ENCODE peak calls at places on chromosomes 7 and 10, in ten cellular contexts. One of them, this sample, is unnamed.

GRCh38 chr7:113062499-113062898 is 24.1 kb downstream of the GPR85 start:
- DNase-seq in MCF 10A: no peak
- DNase-seq in activated CD4-positive, alpha-beta T cell treated with anti-CD3 and anti-CD28 coated beads, Interleukin-2, amount 10 ng/mL, durations not matched to agents 7 days and 5 days: no peak
- DNase-seq in fibroblast of lung: no peak
- DNase-seq in HS-5: no peak
- DNase-seq in Karpas-422: no peak
- DNase-seq in epithelial cell of esophagus: no peak
- DNase-seq in GM23338: no peak
- DNase-seq in RWPE1: no peak
- DNase-seq in stimulated activated CD4-positive, alpha-beta T cell treated with anti-CD3 and anti-CD28 coated beads, TNF-alpha, amount 100 ng/mL, for 1 hour: no peak
- DNase-seq in this sample: no peak

GRCh38 chr7:32161708-32162107 is 91.5 kb upstream of the PDE1C start:
- DNase-seq in Karpas-422: no peak
- DNase-seq in epithelial cell of esophagus: no peak
- DNase-seq in GM23338: no peak
- DNase-seq in stimulated activated CD4-positive, alpha-beta T cell treated with anti-CD3 and anti-CD28 coated beads, TNF-alpha, amount 100 ng/mL, for 1 hour: no peak
- DNase-seq in activated CD4-positive, alpha-beta T cell treated with anti-CD3 and anti-CD28 coated beads, Interleukin-2, amount 10 ng/mL, durations not matched to agents 7 days and 5 days: no peak
- DNase-seq in MCF 10A: peak
- DNase-seq in fibroblast of lung: peak
- DNase-seq in HS-5: peak
- DNase-seq in RWPE1: no peak
- DNase-seq in this sample: no peak

GRCh38 chr7:1329261-1329660 is 96.6 kb downstream of the UNCX start:
- DNase-seq in HS-5: no peak
- DNase-seq in MCF 10A: no peak
- DNase-seq in epithelial cell of esophagus: no peak
- DNase-seq in GM23338: no peak
- DNase-seq in RWPE1: no peak
- DNase-seq in Karpas-422: no peak
- DNase-seq in fibroblast of lung: no peak
- DNase-seq in activated CD4-positive, alpha-beta T cell treated with anti-CD3 and anti-CD28 coated beads, Interleukin-2, amount 10 ng/mL, durations not matched to agents 7 days and 5 days: no peak
- DNase-seq in stimulated activated CD4-positive, alpha-beta T cell treated with anti-CD3 and anti-CD28 coated beads, TNF-alpha, amount 100 ng/mL, for 1 hour: no peak
- DNase-seq in this sample: no peak

GRCh38 chr10:60660625-60661024 is 117.7 kb upstream of the CDK1 start:
- DNase-seq in activated CD4-positive, alpha-beta T cell treated with anti-CD3 and anti-CD28 coated beads, Interleukin-2, amount 10 ng/mL, durations not matched to agents 7 days and 5 days: no peak
- DNase-seq in HS-5: no peak
- DNase-seq in Karpas-422: no peak
- DNase-seq in RWPE1: no peak
- DNase-seq in MCF 10A: no peak
- DNase-seq in epithelial cell of esophagus: no peak
- DNase-seq in stimulated activated CD4-positive, alpha-beta T cell treated with anti-CD3 and anti-CD28 coated beads, TNF-alpha, amount 100 ng/mL, for 1 hour: no peak
- DNase-seq in fibroblast of lung: no peak
- DNase-seq in GM23338: no peak
- DNase-seq in this sample: no peak

GRCh38 chr7:54812747-54813146 is 53.7 kb upstream of the SEC61G start:
- DNase-seq in GM23338: no peak
- DNase-seq in MCF 10A: no peak
- DNase-seq in epithelial cell of esophagus: no peak
- DNase-seq in stimulated activated CD4-positive, alpha-beta T cell treated with anti-CD3 and anti-CD28 coated beads, TNF-alpha, amount 100 ng/mL, for 1 hour: no peak
- DNase-seq in activated CD4-positive, alpha-beta T cell treated with anti-CD3 and anti-CD28 coated beads, Interleukin-2, amount 10 ng/mL, durations not matched to agents 7 days and 5 days: no peak
- DNase-seq in fibroblast of lung: no peak
- DNase-seq in HS-5: no peak
- DNase-seq in Karpas-422: no peak
- DNase-seq in RWPE1: no peak
- DNase-seq in this sample: no peak

GRCh38 chr10:92845926-92846325 is 2.4 kb upstream of the EXOC6 start:
- DNase-seq in fibroblast of lung: no peak
- DNase-seq in stimulated activated CD4-positive, alpha-beta T cell treated with anti-CD3 and anti-CD28 coated beads, TNF-alpha, amount 100 ng/mL, for 1 hour: no peak
- DNase-seq in epithelial cell of esophagus: no peak
- DNase-seq in RWPE1: no peak
- DNase-seq in Karpas-422: no peak
- DNase-seq in activated CD4-positive, alpha-beta T cell treated with anti-CD3 and anti-CD28 coated beads, Interleukin-2, amount 10 ng/mL, durations not matched to agents 7 days and 5 days: no peak
- DNase-seq in GM23338: no peak
- DNase-seq in HS-5: no peak
- DNase-seq in MCF 10A: no peak
- DNase-seq in this sample: no peak

GRCh38 chr7:158779061-158779992 is 50.0 kb downstream of the ESYT2 start:
- DNase-seq in RWPE1: no peak
- DNase-seq in MCF 10A: no peak
- DNase-seq in fibroblast of lung: no peak
- DNase-seq in stimulated activated CD4-positive, alpha-beta T cell treated with anti-CD3 and anti-CD28 coated beads, TNF-alpha, amount 100 ng/mL, for 1 hour: no peak
- DNase-seq in epithelial cell of esophagus: no peak
- DNase-seq in HS-5: no peak
- DNase-seq in activated CD4-positive, alpha-beta T cell treated with anti-CD3 and anti-CD28 coated beads, Interleukin-2, amount 10 ng/mL, durations not matched to agents 7 days and 5 days: no peak
- DNase-seq in GM23338: no peak
- DNase-seq in Karpas-422: no peak
- DNase-seq in this sample: no peak

GRCh38 chr7:143504937-143505297 is 27.2 kb downstream of the TAS2R41 start:
- DNase-seq in MCF 10A: no peak
- DNase-seq in RWPE1: no peak
- DNase-seq in fibroblast of lung: peak
- DNase-seq in stimulated activated CD4-positive, alpha-beta T cell treated with anti-CD3 and anti-CD28 coated beads, TNF-alpha, amount 100 ng/mL, for 1 hour: no peak
- DNase-seq in HS-5: no peak
- DNase-seq in GM23338: peak
- DNase-seq in epithelial cell of esophagus: no peak
- DNase-seq in Karpas-422: peak
- DNase-seq in activated CD4-positive, alpha-beta T cell treated with anti-CD3 and anti-CD28 coated beads, Interleukin-2, amount 10 ng/mL, durations not matched to agents 7 days and 5 days: no peak
- DNase-seq in this sample: no peak

GRCh38 chr10:122499491-122499941 is 38.2 kb downstream of the HTRA1 start:
- DNase-seq in Karpas-422: no peak
- DNase-seq in MCF 10A: no peak
- DNase-seq in stimulated activated CD4-positive, alpha-beta T cell treated with anti-CD3 and anti-CD28 coated beads, TNF-alpha, amount 100 ng/mL, for 1 hour: no peak
- DNase-seq in activated CD4-positive, alpha-beta T cell treated with anti-CD3 and anti-CD28 coated beads, Interleukin-2, amount 10 ng/mL, durations not matched to agents 7 days and 5 days: no peak
- DNase-seq in epithelial cell of esophagus: no peak
- DNase-seq in RWPE1: no peak
- DNase-seq in fibroblast of lung: peak
- DNase-seq in GM23338: no peak
- DNase-seq in HS-5: no peak
- DNase-seq in this sample: no peak

GRCh38 chr10:81733547-81733946 is 141.4 kb upstream of the NRG3 start:
- DNase-seq in RWPE1: no peak
- DNase-seq in MCF 10A: no peak
- DNase-seq in HS-5: no peak
- DNase-seq in Karpas-422: no peak
- DNase-seq in stimulated activated CD4-positive, alpha-beta T cell treated with anti-CD3 and anti-CD28 coated beads, TNF-alpha, amount 100 ng/mL, for 1 hour: no peak
- DNase-seq in activated CD4-positive, alpha-beta T cell treated with anti-CD3 and anti-CD28 coated beads, Interleukin-2, amount 10 ng/mL, durations not matched to agents 7 days and 5 days: no peak
- DNase-seq in GM23338: no peak
- DNase-seq in fibroblast of lung: no peak
- DNase-seq in epithelial cell of esophagus: no peak
- DNase-seq in this sample: no peak

GRCh38 chr10:101892782-101893391 is 49.3 kb upstream of the KCNIP2 start:
- DNase-seq in activated CD4-positive, alpha-beta T cell treated with anti-CD3 and anti-CD28 coated beads, Interleukin-2, amount 10 ng/mL, durations not matched to agents 7 days and 5 days: no peak
- DNase-seq in Karpas-422: no peak
- DNase-seq in stimulated activated CD4-positive, alpha-beta T cell treated with anti-CD3 and anti-CD28 coated beads, TNF-alpha, amount 100 ng/mL, for 1 hour: no peak
- DNase-seq in fibroblast of lung: no peak
- DNase-seq in epithelial cell of esophagus: no peak
- DNase-seq in MCF 10A: peak
- DNase-seq in RWPE1: peak
- DNase-seq in GM23338: no peak
- DNase-seq in HS-5: no peak
- DNase-seq in this sample: no peak

GRCh38 chr7:26988975-26989374 is 106.8 kb downstream of the HOXA1 start:
- DNase-seq in Karpas-422: no peak
- DNase-seq in GM23338: no peak
- DNase-seq in RWPE1: no peak
- DNase-seq in HS-5: no peak
- DNase-seq in fibroblast of lung: no peak
- DNase-seq in MCF 10A: no peak
- DNase-seq in stimulated activated CD4-positive, alpha-beta T cell treated with anti-CD3 and anti-CD28 coated beads, TNF-alpha, amount 100 ng/mL, for 1 hour: no peak
- DNase-seq in activated CD4-positive, alpha-beta T cell treated with anti-CD3 and anti-CD28 coated beads, Interleukin-2, amount 10 ng/mL, durations not matched to agents 7 days and 5 days: no peak
- DNase-seq in epithelial cell of esophagus: no peak
- DNase-seq in this sample: no peak